ENCODE peak calls at places on chromosomes 12 and 14, in ten cellular contexts. P is GM04503; L is NCI-H1694 treated with DMSO at 0.1 percent for 48 hours; B is NCI-H1105 treated with DMSO at 0.1 percent for 48 hours; F is H9; A is effector memory CD4-positive, alpha-beta T cell; Y is CD4-positive, alpha-beta T cell; T is AG09309; M is EH; C is left ventricle myocardium superior. Z is an unnamed sample.

GRCh38 chr14:69037790-69038448 is 58.8 kb upstream of the ACTN1 start:
- DNase-seq in P (no peak), L (no peak), B (no peak), F (peak; percentile 75), A (no peak), Y (no peak), T (no peak), M (peak; percentile 64), C (no peak), Z (no peak)

GRCh38 chr12:30795660-30796507 is 41.1 kb upstream of the CAPRIN2 start:
- DNase-seq in P (no peak), L (no peak), B (peak; percentile 63), F (peak; percentile 89), A (no peak), Y (no peak), T (no peak), M (peak; percentile 89), C (peak; percentile 71), Z (peak; percentile 86)

GRCh38 chr12:110670161-110670701 is 18.7 kb downstream of the HVCN1 start:
- DNase-seq in P (no peak), L (no peak), B (no peak), F (no peak), A (no peak), Y (no peak), T (no peak), M (no peak), C (no peak), Z (peak; percentile 59)

GRCh38 chr12:23340351-23340750 is 609.1 kb downstream of the SOX5 start:
- DNase-seq in P (no peak), L (no peak), B (no peak), F (no peak), A (no peak), Y (no peak), T (no peak), M (no peak), C (no peak), Z (no peak)

GRCh38 chr14:60642270-60642789 is 6.9 kb downstream of the SIX1 start:
- DNase-seq in P (no peak), L (no peak), B (no peak), F (peak; percentile 80), A (no peak), Y (no peak), T (no peak), M (no peak), C (no peak), Z (no peak)

GRCh38 chr14:97977711-97978261 is 1180.6 kb downstream of the VRK1 start:
- DNase-seq in P (no peak), L (peak; percentile 99), B (peak; percentile 96), F (peak; percentile 32), A (peak; percentile 31), Y (peak; percentile 76), T (no peak), M (no peak), C (peak; percentile 89), Z (peak; percentile 89)

GRCh38 chr14:71321556-71322315 is 414.5 kb downstream of the PCNX1 start:
- DNase-seq in P (no peak), L (peak; percentile 66), B (peak; percentile 81), F (peak; percentile 39), A (no peak), Y (no peak), T (no peak), M (peak; percentile 73), C (no peak), Z (no peak)

GRCh38 chr14:102221026-102221425 is 81.3 kb downstream of the WDR20 start:
- DNase-seq in P (no peak), L (no peak), B (no peak), F (no peak), A (no peak), Y (no peak), T (no peak), M (peak; percentile 71), C (no peak), Z (peak; percentile 51)

Z was measured in activated CD4-positive, alpha-beta memory T cell treated with anti-CD3 and anti-CD28 coated beads for 36 hours.